ENCODE peak calls at places on chromosome 4, in five cellular contexts. F is SK-N-SH, U is PC-3, Z is HCT116, J is mesenchymal stem cell. L is an unnamed sample.

GRCh38 chr4:101647710-101648034 is 142.9 kb upstream of the BANK1 start:
- DNase-seq in F (no peak), J (no peak), Z (no peak), U (no peak), L (no peak)

GRCh38 chr4:46390353-46391058 is 578 bp upstream of the GABRA2 start:
- DNase-seq in U (no peak), F (no peak), Z (no peak), J (peak; percentile 55), L (no peak)

GRCh38 chr4:183405371-183405770 is 39.1 kb upstream of the CDKN2AIP start:
- DNase-seq in J (no peak), F (no peak), U (no peak), Z (no peak), L (no peak)

GRCh38 chr4:47786958-47787370 is 50.9 kb downstream of the CORIN start:
- DNase-seq in Z (no peak), J (peak; percentile 14), U (no peak), F (no peak), L (no peak)

GRCh38 chr4:24736066-24736465 is 59.3 kb upstream of the SOD3 start:
- DNase-seq in J (peak; percentile 8), F (no peak), U (peak; percentile 26), Z (peak; percentile 27), L (peak; percentile 78)

GRCh38 chr4:76533314-76533713 is 98.3 kb downstream of the SHROOM3 start:
- DNase-seq in J (no peak), F (no peak), Z (no peak), U (no peak), L (no peak)

GRCh38 chr4:47686294-47686872 is 151.5 kb downstream of the CORIN start:
- DNase-seq in U (peak; percentile 58), F (peak; percentile 42), J (peak; percentile 59), Z (peak; percentile 43), L (peak; percentile 84)

GRCh38 chr4:16684083-16684482 is 214.4 kb downstream of the LDB2 start:
- DNase-seq in J (peak; percentile 89), U (no peak), F (no peak), Z (no peak), L (no peak)

DNA sequence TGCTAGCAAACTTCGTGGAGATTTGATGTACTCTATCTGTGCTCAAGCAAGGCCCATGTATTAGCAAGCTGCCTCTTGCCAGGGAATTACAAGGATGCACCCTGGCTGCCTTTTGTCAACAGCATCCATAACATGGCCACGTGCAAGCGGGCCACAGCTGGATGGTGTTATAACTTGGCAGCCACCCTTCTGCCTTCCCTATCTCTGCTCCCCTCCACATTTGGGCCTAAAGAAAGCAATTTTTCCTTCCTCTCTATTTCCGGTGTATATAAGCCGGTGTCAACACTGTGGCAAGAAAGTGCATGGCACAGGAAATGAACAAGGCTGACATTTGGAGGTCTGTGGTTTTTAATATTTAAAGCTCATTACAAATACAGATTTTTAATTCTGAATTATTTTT is 94.8 kb downstream of the CLNK start:
- DNase-seq in F (no peak), J (no peak), U (no peak), Z (no peak), L (no peak)
- H3K9ac ChIP-seq in F (no peak overlapping the region), J (no peak overlapping the region), U (no peak overlapping the region), Z (no peak overlapping the region), L (no peak overlapping the region)

GRCh38 chr4:55864577-55865223 is 11.3 kb downstream of the EXOC1 start:
- DNase-seq in F (no peak), U (no peak), J (no peak), Z (no peak), L (no peak)

GRCh38 chr4:55868691-55869090 is 15.2 kb downstream of the EXOC1 start:
- DNase-seq in Z (no peak), F (no peak), J (no peak), U (no peak), L (no peak)

GRCh38 chr4:55865228-55865806 is 11.9 kb downstream of the EXOC1 start:
- DNase-seq in U (peak; percentile 52), F (no peak), J (peak; percentile 54), Z (no peak), L (no peak)

GRCh38 chr4:55866973-55867574 is 13.6 kb downstream of the EXOC1 start:
- DNase-seq in J (peak; percentile 84), U (peak; percentile 79), Z (peak; percentile 51), F (peak; percentile 36), L (peak; percentile 83)

GRCh38 chr4:55866290-55866907 is 13.0 kb downstream of the EXOC1 start:
- DNase-seq in F (no peak), Z (peak; percentile 82), J (peak; percentile 94), U (peak; percentile 94), L (no peak)
- H3K4me2 ChIP-seq in F (peak overlapping the region; percentile 52), Z (peak overlapping the region; percentile 62), J (no peak overlapping the region), U (peak overlapping the region; percentile 64), L (peak overlapping the region; percentile 13)

GRCh38 chr4:13514722-13515121 is 29.6 kb downstream of the NKX3-2 start:
- DNase-seq in Z (no peak), J (no peak), U (no peak), F (no peak), L (no peak)

GRCh38 chr4:13511101-13511500 is 27.0 kb upstream of the RAB28 start:
- DNase-seq in U (peak; percentile 4), J (peak; percentile 11), Z (no peak), F (no peak), L (no peak)

GRCh38 chr4:13515268-13515667 is 29.0 kb downstream of the NKX3-2 start:
- DNase-seq in U (no peak), Z (no peak), F (no peak), J (no peak), L (no peak)

GRCh38 chr4:13521047-13521446 is 23.3 kb downstream of the NKX3-2 start:
- DNase-seq in F (peak; percentile 6), J (no peak), U (no peak), Z (no peak), L (no peak)

GRCh38 chr4:13516315-13516860 is 27.9 kb downstream of the NKX3-2 start:
- DNase-seq in J (no peak), U (no peak), F (no peak), Z (no peak), L (no peak)
- H3K27me3 ChIP-seq in J (peaks cover 15% of the 10 kb centered on the region), U (peaks cover 64% of the 10 kb centered on the region), F (peaks cover 8% of the 10 kb centered on the region), Z (no peaks in the 10 kb centered on the region), L (no peaks in the 10 kb centered on the region)

GRCh38 chr4:10032625-10033024 is 11.3 kb upstream of the SLC2A9 start:
- DNase-seq in F (no peak), J (no peak), U (peak; percentile 77), Z (peak; percentile 13), L (no peak)
- H3K9ac ChIP-seq in F (no peak overlapping the region), J (no peak overlapping the region), U (no peak overlapping the region), Z (no peak overlapping the region), L (no peak overlapping the region)

L was measured in Karpas-422.